ENCODE peak calls at places on chromosomes 12 and 14, in seven cellular contexts. C is neuronal stem cell, I is mesendoderm, D is IMR-90, N is trophoblast cell, W is H1, H is H9. Q is an unnamed sample.

GRCh38 chr12:25056011-25056410 is 107.1 kb upstream of the BCAT1 start:
- DNase-seq in C (no peak), I (no peak), D (no peak), N (no peak), W (no peak), H (no peak), Q (no peak)

GRCh38 chr12:48351022-48351708 is 446 bp upstream of the ZNF641 start:
- DNase-seq in C (peak; percentile 83), I (peak; percentile 89), D (peak; percentile 59), N (peak; percentile 98), W (no peak), H (peak; percentile 82), Q (peak; percentile 76)

GRCh38 chr14:74988131-74988530 is 14.6 kb upstream of the EIF2B2 start:
- DNase-seq in C (no peak), I (peak; percentile 71), D (peak; percentile 75), N (peak; percentile 89), W (no peak), H (no peak), Q (peak; percentile 22)

GRCh38 chr14:35384386-35385041 is 20.0 kb downstream of the NFKBIA start:
- DNase-seq in C (no peak), I (no peak), D (peak; percentile 99), N (peak; percentile 48), W (no peak), H (no peak), Q (peak; percentile 99)

GRCh38 chr14:56224179-56224578 is 106.0 kb downstream of the PELI2 start:
- DNase-seq in C (no peak), I (no peak), D (no peak), N (no peak), W (no peak), H (no peak), Q (no peak)

GRCh38 chr12:109594566-109595317 is 21.1 kb downstream of the MVK start:
- DNase-seq in C (no peak), I (no peak), D (no peak), N (no peak), W (no peak), H (no peak), Q (no peak)

GRCh38 chr12:85280138-85280983 is at the start of gene ALX1:
- DNase-seq in C (peak; percentile 71), I (peak; percentile 94), D (peak; percentile 4), N (peak; percentile 32), W (peak; percentile 87), H (peak; percentile 94), Q (peak; percentile 57)

GRCh38 chr14:53002576-53002975 is 51.7 kb upstream of the FERMT2 start:
- DNase-seq in C (no peak), I (peak; percentile 37), D (peak; percentile 19), N (no peak), W (no peak), H (peak; percentile 35), Q (peak; percentile 74)

GRCh38 chr14:90491221-90491867 is 94.5 kb downstream of the CALM1 start:
- DNase-seq in C (no peak), I (peak; percentile 46), D (peak; percentile 58), N (no peak), W (peak; percentile 39), H (no peak), Q (no peak)

GRCh38 chr14:53570411-53571387 is 385.9 kb downstream of the BMP4 start:
- DNase-seq in C (no peak), I (no peak), D (no peak), N (no peak), W (no peak), H (no peak), Q (peak; percentile 14)

GRCh38 chr14:43155258-43155657 is 1351.8 kb downstream of the FSCB start:
- DNase-seq in C (no peak), I (no peak), D (no peak), N (no peak), W (no peak), H (no peak), Q (no peak)

GRCh38 chr12:96814200-96814599 is 92.9 kb upstream of the NEDD1 start:
- DNase-seq in C (no peak), I (no peak), D (peak; percentile 27), N (no peak), W (no peak), H (no peak), Q (no peak)

GRCh38 chr12:6662602-6662905 is 365 bp downstream of the ING4 start:
- DNase-seq in C (no peak), I (no peak), D (no peak), N (no peak), W (no peak), H (no peak), Q (no peak)
- H4K8ac ChIP-seq in C (no peak overlapping the region), I (no peak overlapping the region), D (peak overlapping the region; percentile 98), N (peak overlapping the region; percentile 97), W (peak overlapping the region; percentile 96), H (no peak overlapping the region), Q (peak overlapping the region; percentile 94)

DNA sequence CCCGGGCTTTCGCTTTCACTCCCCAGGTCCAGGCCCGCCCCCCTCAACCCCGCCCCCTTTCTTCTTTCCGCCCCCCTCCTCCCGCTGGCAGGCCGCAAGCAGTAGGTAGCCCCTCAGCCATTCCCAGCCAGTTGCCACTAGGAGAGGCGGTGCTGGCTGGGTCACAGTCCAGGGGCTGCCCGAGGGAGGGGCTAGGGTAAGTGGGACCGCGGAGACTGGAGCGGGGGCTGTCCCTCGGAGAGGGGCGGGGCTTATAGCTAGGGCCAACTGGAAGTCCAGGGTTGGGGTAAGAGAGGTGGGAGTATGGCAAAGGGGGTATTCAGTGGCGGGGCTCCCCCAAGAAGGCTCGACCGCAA is 190 bp upstream of the PSME2 start:
- DNase-seq in C (peak; percentile 96), I (peak; percentile 99), D (peak; percentile 97), N (peak; percentile 95), W (no peak), H (peak; percentile 99), Q (peak; percentile 99)
- H4K8ac ChIP-seq in C (no peak overlapping the region), I (no peak overlapping the region), D (peak overlapping the region; percentile 81), N (peak overlapping the region; percentile 83), W (no peak overlapping the region), H (no peak overlapping the region), Q (no peak overlapping the region)

DNA sequence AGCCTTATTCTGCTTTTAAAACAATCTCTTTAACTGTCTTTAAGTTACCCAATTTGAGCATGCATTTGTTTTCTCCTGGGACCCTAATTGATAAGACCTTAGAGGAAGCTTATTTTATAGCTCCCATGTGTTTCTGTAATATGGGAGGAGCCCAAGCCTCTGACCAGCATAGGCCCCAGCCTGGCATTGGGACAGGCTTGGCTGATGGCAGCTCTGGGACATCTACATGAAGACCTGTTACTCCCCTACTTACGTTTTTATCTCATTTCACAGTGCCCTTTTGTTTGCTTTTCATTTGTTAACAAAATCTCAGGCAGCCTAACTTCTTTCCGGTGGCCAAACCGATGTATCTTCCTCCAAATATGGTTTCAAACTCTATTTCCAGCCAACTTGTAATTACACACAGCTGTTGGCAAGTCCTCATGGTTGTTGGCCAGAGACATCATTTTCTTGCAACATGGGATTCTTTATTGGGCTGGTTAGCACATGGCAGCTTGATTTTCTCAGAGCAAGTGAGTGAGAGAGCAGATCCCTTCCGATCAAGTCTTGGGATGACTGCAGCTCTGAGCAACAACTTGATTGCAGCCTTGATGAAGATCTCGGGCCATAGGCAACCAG is 1117.5 kb downstream of the AACS start:
- DNase-seq in C (no peak), I (no peak), D (no peak), N (no peak), W (no peak), H (no peak), Q (no peak)
- H4K8ac ChIP-seq in C (no peak overlapping the region), I (no peak overlapping the region), D (no peak overlapping the region), N (no peak overlapping the region), W (no peak overlapping the region), H (no peak overlapping the region), Q (no peak overlapping the region)

GRCh38 chr12:9707356-9707755 is 25.5 kb downstream of the CLECL1 start:
- DNase-seq in C (no peak), I (no peak), D (no peak), N (no peak), W (no peak), H (no peak), Q (no peak)
- H4K8ac ChIP-seq in C (no peak overlapping the region), I (no peak overlapping the region), D (no peak overlapping the region), N (peak overlapping the region; percentile 28), W (no peak overlapping the region), H (no peak overlapping the region), Q (no peak overlapping the region)

DNA sequence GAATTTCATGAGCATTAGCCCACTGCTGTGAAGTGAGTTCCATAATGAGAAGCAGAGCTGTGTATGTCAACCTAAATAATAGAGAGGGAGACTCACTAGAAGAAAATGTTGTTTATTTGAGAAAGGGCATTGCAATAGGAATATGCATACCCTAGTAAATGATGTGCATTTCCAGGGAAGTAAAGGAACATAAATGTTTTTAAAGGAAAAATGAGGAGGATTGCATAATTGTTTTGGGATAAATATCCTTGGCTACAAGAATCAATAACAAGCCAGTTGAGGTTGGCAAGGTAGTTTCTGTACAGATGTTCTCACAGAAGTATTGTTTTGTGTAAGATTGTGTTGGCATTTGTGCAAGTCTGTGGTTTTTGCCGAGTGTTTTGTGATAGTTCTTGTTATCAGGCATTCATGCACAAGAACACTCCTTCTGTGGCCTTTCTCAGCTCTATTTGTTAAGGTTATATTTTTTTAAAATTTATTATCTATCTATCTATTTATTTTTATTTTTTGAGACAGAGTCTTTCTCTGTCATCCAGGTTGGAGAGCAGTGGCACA is 47.1 kb downstream of the EMP1 start:
- DNase-seq in C (no peak), I (no peak), D (peak; percentile 74), N (no peak), W (no peak), H (no peak), Q (no peak)
- H4K8ac ChIP-seq in C (no peak overlapping the region), I (no peak overlapping the region), D (peak overlapping the region; percentile 90), N (no peak overlapping the region), W (no peak overlapping the region), H (no peak overlapping the region), Q (no peak overlapping the region)

GRCh38 chr14:49688701-49689030 is 652 bp upstream of the POLE2 start:
- DNase-seq in C (no peak), I (no peak), D (no peak), N (no peak), W (no peak), H (no peak), Q (no peak)
- H4K8ac ChIP-seq in C (no peak overlapping the region), I (no peak overlapping the region), D (peak overlapping the region; percentile 99), N (peak overlapping the region; percentile 95), W (no peak overlapping the region), H (no peak overlapping the region), Q (no peak overlapping the region)

DNA sequence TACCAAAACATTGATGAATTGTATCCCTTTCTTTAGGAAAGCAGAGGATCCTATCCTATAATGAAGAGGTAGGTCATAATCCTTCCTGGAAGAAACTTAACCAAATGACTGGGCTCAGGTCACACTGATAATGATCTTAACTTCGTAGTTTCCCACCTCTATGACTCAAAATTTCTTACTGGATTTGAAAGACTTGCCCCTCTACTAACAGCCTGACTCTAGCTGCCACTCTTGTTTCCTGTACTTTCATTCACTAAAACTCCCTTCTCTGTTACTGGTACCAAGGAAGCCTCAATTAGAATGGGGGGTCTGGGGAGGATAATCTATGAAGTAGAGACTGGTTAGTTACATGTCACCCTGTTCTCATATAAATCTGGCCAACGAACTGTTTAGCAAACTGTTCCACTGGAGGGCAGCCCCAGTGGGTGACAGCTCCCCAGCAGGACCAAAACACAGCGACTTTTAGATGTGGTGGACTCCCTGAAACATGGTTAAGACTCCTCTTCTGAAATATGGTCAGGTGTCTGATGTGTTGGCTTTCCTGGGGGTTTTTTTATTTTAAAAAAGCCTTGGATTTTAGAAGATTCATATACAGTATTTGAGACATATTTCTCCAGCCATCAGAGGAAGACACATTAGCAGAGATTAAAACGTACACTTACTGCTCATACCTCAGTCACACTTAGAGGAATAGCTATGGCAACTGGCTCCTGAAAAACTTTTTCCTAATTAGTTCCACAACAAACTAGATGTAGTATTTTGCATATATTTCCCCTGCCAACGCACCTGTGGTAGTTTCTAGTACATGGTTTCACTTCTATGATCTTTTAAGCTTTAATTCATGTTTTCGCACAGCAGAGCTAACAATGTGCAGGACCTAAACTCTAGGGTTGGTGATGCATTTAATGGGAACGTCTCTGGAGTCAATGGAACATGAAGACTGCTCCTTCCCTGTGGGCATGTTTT is 72.3 kb downstream of the ACADS start:
- DNase-seq in C (no peak), I (peak; percentile 26), D (no peak), N (peak; percentile 45), W (no peak), H (no peak), Q (no peak)
- H4K8ac ChIP-seq in C (no peak overlapping the region), I (no peak overlapping the region), D (no peak overlapping the region), N (no peak overlapping the region), W (no peak overlapping the region), H (no peak overlapping the region), Q (no peak overlapping the region)

Q was measured in mesenchymal stem cell.